ENCODE peak calls at places on chromosomes 3 and 15, in nine cellular contexts. One of them, this sample, is unnamed.

GRCh38 chr15:42084465-42085235 is 9.7 kb downstream of the PLA2G4D start:
- DNase-seq in AG10803: peak
- DNase-seq in SK-N-SH: peak
- DNase-seq in fibroblast of lung: peak
- DNase-seq in astrocyte of the spinal cord: peak
- DNase-seq in AG04450: peak
- DNase-seq in AG09309: no peak
- DNase-seq in HFFc6: peak
- DNase-seq in cardiac muscle cell: peak
- DNase-seq in this sample: peak

GRCh38 chr3:13025090-13025489 is 48.1 kb downstream of the IQSEC1 start:
- DNase-seq in AG10803: peak
- DNase-seq in SK-N-SH: no peak
- DNase-seq in fibroblast of lung: peak
- DNase-seq in astrocyte of the spinal cord: peak
- DNase-seq in AG04450: no peak
- DNase-seq in AG09309: peak
- DNase-seq in HFFc6: peak
- DNase-seq in cardiac muscle cell: peak
- DNase-seq in this sample: no peak

GRCh38 chr3:11908981-11909698 is 62.5 kb upstream of the TAMM41 start:
- DNase-seq in AG10803: no peak
- DNase-seq in SK-N-SH: no peak
- DNase-seq in fibroblast of lung: no peak
- DNase-seq in astrocyte of the spinal cord: no peak
- DNase-seq in AG04450: no peak
- DNase-seq in AG09309: no peak
- DNase-seq in HFFc6: no peak
- DNase-seq in cardiac muscle cell: no peak
- DNase-seq in this sample: no peak

GRCh38 chr15:62558640-62559039 is 393.6 kb upstream of the C2CD4B start:
- DNase-seq in AG10803: no peak
- DNase-seq in SK-N-SH: no peak
- DNase-seq in fibroblast of lung: no peak
- DNase-seq in astrocyte of the spinal cord: no peak
- DNase-seq in AG04450: no peak
- DNase-seq in AG09309: no peak
- DNase-seq in HFFc6: no peak
- DNase-seq in cardiac muscle cell: no peak
- DNase-seq in this sample: no peak

GRCh38 chr3:184039414-184039813 is 7.9 kb downstream of the HTR3D start:
- DNase-seq in AG10803: peak
- DNase-seq in SK-N-SH: no peak
- DNase-seq in fibroblast of lung: peak
- DNase-seq in astrocyte of the spinal cord: no peak
- DNase-seq in AG04450: no peak
- DNase-seq in AG09309: no peak
- DNase-seq in HFFc6: no peak
- DNase-seq in cardiac muscle cell: peak
- DNase-seq in this sample: no peak

GRCh38 chr3:96183871-96184270 is 630.5 kb upstream of the EPHA6 start:
- DNase-seq in AG10803: no peak
- DNase-seq in SK-N-SH: no peak
- DNase-seq in fibroblast of lung: no peak
- DNase-seq in astrocyte of the spinal cord: no peak
- DNase-seq in AG04450: no peak
- DNase-seq in AG09309: no peak
- DNase-seq in HFFc6: no peak
- DNase-seq in cardiac muscle cell: no peak
- DNase-seq in this sample: no peak

GRCh38 chr3:908839-909238 is 184.0 kb upstream of the CNTN6 start:
- DNase-seq in AG10803: no peak
- DNase-seq in SK-N-SH: peak
- DNase-seq in fibroblast of lung: no peak
- DNase-seq in astrocyte of the spinal cord: no peak
- DNase-seq in AG04450: no peak
- DNase-seq in AG09309: no peak
- DNase-seq in HFFc6: no peak
- DNase-seq in cardiac muscle cell: no peak
- DNase-seq in this sample: no peak

GRCh38 chr3:172210355-172210754 is 171.0 kb downstream of the FNDC3B start:
- DNase-seq in AG10803: no peak
- DNase-seq in SK-N-SH: no peak
- DNase-seq in fibroblast of lung: no peak
- DNase-seq in astrocyte of the spinal cord: peak
- DNase-seq in AG04450: no peak
- DNase-seq in AG09309: no peak
- DNase-seq in HFFc6: no peak
- DNase-seq in cardiac muscle cell: peak
- DNase-seq in this sample: no peak

GRCh38 chr3:7977245-7978103 is 524.1 kb upstream of the LMCD1 start:
- DNase-seq in AG10803: no peak
- DNase-seq in SK-N-SH: peak
- DNase-seq in fibroblast of lung: peak
- DNase-seq in astrocyte of the spinal cord: peak
- DNase-seq in AG04450: no peak
- DNase-seq in AG09309: no peak
- DNase-seq in HFFc6: no peak
- DNase-seq in cardiac muscle cell: peak
- DNase-seq in this sample: no peak

GRCh38 chr3:9934235-9934621 is 594 bp downstream of the CRELD1 start:
- DNase-seq in AG10803: no peak
- DNase-seq in SK-N-SH: peak
- DNase-seq in fibroblast of lung: no peak
- DNase-seq in astrocyte of the spinal cord: no peak
- DNase-seq in AG04450: no peak
- DNase-seq in AG09309: no peak
- DNase-seq in HFFc6: no peak
- DNase-seq in cardiac muscle cell: no peak
- DNase-seq in this sample: no peak

GRCh38 chr15:68203956-68204355 is 1.2 kb downstream of the CALML4 start:
- DNase-seq in AG10803: no peak
- DNase-seq in SK-N-SH: no peak
- DNase-seq in fibroblast of lung: no peak
- DNase-seq in astrocyte of the spinal cord: no peak
- DNase-seq in AG04450: no peak
- DNase-seq in AG09309: no peak
- DNase-seq in HFFc6: no peak
- DNase-seq in cardiac muscle cell: no peak
- DNase-seq in this sample: no peak

GRCh38 chr15:68203486-68203885 is 1.6 kb downstream of the CALML4 start:
- DNase-seq in AG10803: no peak
- DNase-seq in SK-N-SH: no peak
- DNase-seq in fibroblast of lung: no peak
- DNase-seq in astrocyte of the spinal cord: no peak
- DNase-seq in AG04450: no peak
- DNase-seq in AG09309: no peak
- DNase-seq in HFFc6: no peak
- DNase-seq in cardiac muscle cell: no peak
- DNase-seq in this sample: no peak

GRCh38 chr15:68204776-68205557 is at the start of gene CALML4:
- DNase-seq in AG10803: peak
- DNase-seq in SK-N-SH: no peak
- DNase-seq in fibroblast of lung: peak
- DNase-seq in astrocyte of the spinal cord: peak
- DNase-seq in AG04450: no peak
- DNase-seq in AG09309: no peak
- DNase-seq in HFFc6: no peak
- DNase-seq in cardiac muscle cell: peak
- DNase-seq in this sample: no peak

GRCh38 chr15:68205558-68205944 is 419 bp upstream of the CALML4 start:
- DNase-seq in AG10803: no peak
- DNase-seq in SK-N-SH: no peak
- DNase-seq in fibroblast of lung: no peak
- DNase-seq in astrocyte of the spinal cord: no peak
- DNase-seq in AG04450: no peak
- DNase-seq in AG09309: no peak
- DNase-seq in HFFc6: no peak
- DNase-seq in cardiac muscle cell: no peak
- DNase-seq in this sample: no peak

DNA sequence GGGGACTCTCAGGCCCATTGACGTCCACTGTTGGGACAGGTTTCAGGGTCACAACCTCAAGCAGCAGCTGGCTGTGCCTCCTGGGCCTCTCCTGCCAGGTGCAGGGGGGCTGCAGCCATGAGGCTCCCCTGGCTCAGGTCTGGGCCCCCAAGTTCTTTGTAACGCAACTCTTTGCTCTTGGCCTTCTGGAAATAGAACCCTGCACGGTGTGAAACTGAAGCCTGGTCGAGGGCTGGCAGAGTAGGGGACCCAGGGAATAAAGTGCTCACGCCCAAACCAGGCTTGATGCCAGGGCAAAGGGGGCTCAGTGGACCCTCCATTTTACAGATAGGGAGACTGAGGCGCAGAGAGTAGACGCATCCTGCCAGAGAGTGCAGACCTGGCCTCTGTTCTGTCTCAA is 771 bp downstream of the CALML4 start:
- DNase-seq in AG10803: no peak
- DNase-seq in SK-N-SH: no peak
- DNase-seq in fibroblast of lung: no peak
- DNase-seq in astrocyte of the spinal cord: no peak
- DNase-seq in AG04450: no peak
- DNase-seq in AG09309: no peak
- DNase-seq in HFFc6: no peak
- DNase-seq in cardiac muscle cell: no peak
- DNase-seq in this sample: no peak
- TF ChIP-seq CTCF in AG10803: no peak
- TF ChIP-seq CTCF in SK-N-SH: no peak
- TF ChIP-seq CTCF in fibroblast of lung: no peak
- TF ChIP-seq CTCF in astrocyte of the spinal cord: no peak
- TF ChIP-seq CTCF in AG04450: no peak
- TF ChIP-seq CTCF in AG09309: no peak
- TF ChIP-seq CTCF in HFFc6: no peak
- TF ChIP-seq CTCF in cardiac muscle cell: no peak
- TF ChIP-seq CTCF in this sample: no peak

DNA sequence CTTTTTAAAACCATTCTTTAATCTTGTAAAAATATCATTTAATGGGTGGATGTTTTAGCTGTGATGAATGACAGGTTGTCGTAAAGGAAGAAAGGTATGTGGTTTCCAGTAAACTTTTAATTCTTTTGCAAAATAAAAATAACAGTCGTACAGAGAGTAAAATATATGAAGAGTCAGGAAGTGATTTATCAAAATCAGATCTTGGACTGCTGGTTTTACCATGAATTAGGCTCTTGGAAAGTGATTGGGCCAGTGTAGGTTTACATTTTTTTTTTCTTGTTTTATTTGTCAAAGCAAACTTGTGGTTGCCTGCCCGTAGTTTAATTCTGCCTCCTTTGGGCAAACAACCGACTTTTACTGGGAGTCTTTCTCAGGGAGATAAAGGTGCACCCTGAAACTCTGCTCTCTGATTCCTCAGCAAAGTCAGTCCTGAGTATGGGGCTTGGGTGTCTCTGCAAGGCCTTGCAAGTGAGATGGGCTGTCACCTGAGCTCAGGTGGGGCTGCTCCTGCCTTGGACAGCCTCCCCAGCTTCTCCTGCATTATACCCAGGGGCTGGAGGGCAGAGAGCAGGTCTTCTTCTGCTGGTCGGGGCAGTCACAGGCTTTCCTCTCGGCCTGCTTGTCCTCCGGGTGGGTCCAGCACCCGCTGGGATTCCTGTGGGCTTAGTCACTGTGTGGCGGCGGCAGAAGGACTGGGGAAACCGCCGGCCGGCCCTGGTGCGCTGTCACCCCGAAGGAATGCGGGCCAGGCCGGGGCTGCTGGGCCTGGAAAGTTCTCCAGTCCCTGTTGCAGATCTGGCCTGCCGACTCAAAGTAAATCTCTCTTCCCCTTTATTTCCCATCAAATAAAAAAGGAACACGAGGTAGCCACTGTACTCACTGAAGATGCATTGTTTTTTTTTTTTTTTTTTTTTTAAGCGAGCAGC is 79.0 kb downstream of the IGF1R start:
- DNase-seq in AG10803: peak
- DNase-seq in SK-N-SH: peak
- DNase-seq in fibroblast of lung: peak
- DNase-seq in astrocyte of the spinal cord: peak
- DNase-seq in AG04450: peak
- DNase-seq in AG09309: peak
- DNase-seq in HFFc6: peak
- DNase-seq in cardiac muscle cell: peak
- DNase-seq in this sample: peak
- TF ChIP-seq CTCF in AG10803: no peak
- TF ChIP-seq CTCF in SK-N-SH: no peak
- TF ChIP-seq CTCF in fibroblast of lung: no peak
- TF ChIP-seq CTCF in astrocyte of the spinal cord: no peak
- TF ChIP-seq CTCF in AG04450: no peak
- TF ChIP-seq CTCF in AG09309: no peak
- TF ChIP-seq CTCF in HFFc6: no peak
- TF ChIP-seq CTCF in cardiac muscle cell: no peak
- TF ChIP-seq CTCF in this sample: no peak

GRCh38 chr3:39260957-39261356 is 18.9 kb downstream of the CX3CR1 start:
- DNase-seq in AG10803: peak
- DNase-seq in SK-N-SH: peak
- DNase-seq in fibroblast of lung: peak
- DNase-seq in astrocyte of the spinal cord: peak
- DNase-seq in AG04450: peak
- DNase-seq in AG09309: peak
- DNase-seq in HFFc6: peak
- DNase-seq in cardiac muscle cell: peak
- DNase-seq in this sample: no peak
- TF ChIP-seq CTCF in AG10803: peak
- TF ChIP-seq CTCF in SK-N-SH: peak
- TF ChIP-seq CTCF in fibroblast of lung: peak
- TF ChIP-seq CTCF in astrocyte of the spinal cord: peak
- TF ChIP-seq CTCF in AG04450: peak
- TF ChIP-seq CTCF in AG09309: peak
- TF ChIP-seq CTCF in HFFc6: peak
- TF ChIP-seq CTCF in cardiac muscle cell: peak
- TF ChIP-seq CTCF in this sample: peak

GRCh38 chr15:40309344-40309862 is 1.7 kb upstream of the PLCB2 start:
- DNase-seq in AG10803: no peak
- DNase-seq in SK-N-SH: no peak
- DNase-seq in fibroblast of lung: no peak
- DNase-seq in astrocyte of the spinal cord: no peak
- DNase-seq in AG04450: no peak
- DNase-seq in AG09309: no peak
- DNase-seq in HFFc6: no peak
- DNase-seq in cardiac muscle cell: no peak
- DNase-seq in this sample: no peak

GRCh38 chr15:40308844-40309189 is 1.1 kb upstream of the PLCB2 start:
- DNase-seq in AG10803: no peak
- DNase-seq in SK-N-SH: no peak
- DNase-seq in fibroblast of lung: no peak
- DNase-seq in astrocyte of the spinal cord: no peak
- DNase-seq in AG04450: no peak
- DNase-seq in AG09309: no peak
- DNase-seq in HFFc6: no peak
- DNase-seq in cardiac muscle cell: peak
- DNase-seq in this sample: no peak

GRCh38 chr15:40306371-40306770 is 1.4 kb downstream of the PLCB2 start:
- DNase-seq in AG10803: no peak
- DNase-seq in SK-N-SH: no peak
- DNase-seq in fibroblast of lung: no peak
- DNase-seq in astrocyte of the spinal cord: no peak
- DNase-seq in AG04450: no peak
- DNase-seq in AG09309: no peak
- DNase-seq in HFFc6: no peak
- DNase-seq in cardiac muscle cell: no peak
- DNase-seq in this sample: no peak

GRCh38 chr15:40306908-40307307 is 827 bp downstream of the PLCB2 start:
- DNase-seq in AG10803: no peak
- DNase-seq in SK-N-SH: no peak
- DNase-seq in fibroblast of lung: no peak
- DNase-seq in astrocyte of the spinal cord: no peak
- DNase-seq in AG04450: no peak
- DNase-seq in AG09309: no peak
- DNase-seq in HFFc6: no peak
- DNase-seq in cardiac muscle cell: no peak
- DNase-seq in this sample: no peak

GRCh38 chr15:40307421-40308165 is at the start of gene PLCB2:
- DNase-seq in AG10803: no peak
- DNase-seq in SK-N-SH: no peak
- DNase-seq in fibroblast of lung: no peak
- DNase-seq in astrocyte of the spinal cord: no peak
- DNase-seq in AG04450: no peak
- DNase-seq in AG09309: no peak
- DNase-seq in HFFc6: no peak
- DNase-seq in cardiac muscle cell: no peak
- DNase-seq in this sample: no peak
- TF ChIP-seq CTCF in AG10803: peak
- TF ChIP-seq CTCF in SK-N-SH: peak
- TF ChIP-seq CTCF in fibroblast of lung: peak
- TF ChIP-seq CTCF in astrocyte of the spinal cord: peak
- TF ChIP-seq CTCF in AG04450: peak
- TF ChIP-seq CTCF in AG09309: peak
- TF ChIP-seq CTCF in HFFc6: peak
- TF ChIP-seq CTCF in cardiac muscle cell: peak
- TF ChIP-seq CTCF in this sample: peak